ENCODE peak calls at places on chromosomes 16 and 17, in nine cellular contexts. K is sigmoid colon, V is A549, X is SK-N-SH, B is GM12878, L is stomach, S is HepG2, C is H1, O is K562. Q is an unnamed sample.

GRCh38 chr17:67772679-67773078 is 52.6 kb upstream of the BPTF start:
- DNase-seq in K (no peak), V (no peak), X (no peak), B (no peak), L (no peak), S (no peak), C (no peak), O (no peak), Q (no peak)

GRCh38 chr16:2257726-2258125 is 6.3 kb upstream of the ECI1 start:
- DNase-seq in K (no peak), V (no peak), X (no peak), B (no peak), L (no peak), S (no peak), C (no peak), O (no peak), Q (no peak)

GRCh38 chr16:16075463-16076399 is 126.3 kb downstream of the ABCC1 start:
- DNase-seq in K (peak; percentile 86), V (no peak), X (no peak), B (no peak), L (peak; percentile 46), S (no peak), C (no peak), O (no peak), Q (peak; percentile 59)

GRCh38 chr17:32382526-32383223 is 32.7 kb downstream of the ZNF207 start:
- DNase-seq in K (no peak), V (no peak), X (no peak), B (no peak), L (no peak), S (peak; percentile 18), C (no peak), O (no peak), Q (no peak)

GRCh38 chr16:87600246-87600645 is 2.1 kb upstream of the JPH3 start:
- DNase-seq in K (no peak), V (no peak), X (no peak), B (no peak), L (no peak), S (no peak), C (no peak), O (no peak), Q (no peak)

GRCh38 chr16:1533443-1533951 is at the start of gene TMEM204:
- DNase-seq in K (peak; percentile 95), V (no peak), X (peak; percentile 72), B (no peak), L (peak; percentile 38), S (no peak), C (no peak), O (no peak), Q (peak; percentile 49)

GRCh38 chr17:17798010-17798556 is 38.7 kb downstream of the SREBF1 start:
- DNase-seq in K (no peak), V (no peak), X (no peak), B (no peak), L (no peak), S (no peak), C (no peak), O (no peak), Q (no peak)

GRCh38 chr16:4811242-4811641 is 8.8 kb upstream of the ROGDI start:
- DNase-seq in K (no peak), V (no peak), X (no peak), B (no peak), L (no peak), S (no peak), C (no peak), O (no peak), Q (no peak)

GRCh38 chr16:66036775-66037715 is 329.4 kb upstream of the CDH5 start:
- DNase-seq in K (no peak), V (no peak), X (no peak), B (no peak), L (no peak), S (no peak), C (no peak), O (no peak), Q (peak; percentile 38)

GRCh38 chr16:65375651-65376050 is 253.8 kb upstream of the CDH11 start:
- DNase-seq in K (no peak), V (no peak), X (no peak), B (no peak), L (no peak), S (no peak), C (no peak), O (no peak), Q (no peak)

GRCh38 chr17:9002236-9002609 is 19.1 kb upstream of the NTN1 start:
- DNase-seq in K (no peak), V (no peak), X (no peak), B (no peak), L (no peak), S (no peak), C (no peak), O (no peak), Q (no peak)

GRCh38 chr16:75258807-75259141 is 7.3 kb upstream of the BCAR1 start:
- DNase-seq in K (no peak), V (no peak), X (peak; percentile 52), B (no peak), L (no peak), S (no peak), C (no peak), O (no peak), Q (no peak)

GRCh38 chr16:12340151-12340733 is 363.7 kb downstream of the SNX29 start:
- DNase-seq in K (no peak), V (peak; percentile 31), X (no peak), B (no peak), L (peak; percentile 41), S (peak; percentile 74), C (peak; percentile 72), O (peak; percentile 46), Q (no peak)

GRCh38 chr16:47278571-47278970 is 134.8 kb upstream of the NETO2 start:
- DNase-seq in K (no peak), V (no peak), X (peak; percentile 5), B (no peak), L (no peak), S (no peak), C (no peak), O (no peak), Q (no peak)

GRCh38 chr17:17545031-17545820 is 46.3 kb downstream of the PEMT start:
- DNase-seq in K (no peak), V (no peak), X (no peak), B (no peak), L (no peak), S (no peak), C (no peak), O (no peak), Q (peak; percentile 38)

GRCh38 chr17:41593306-41594095 is 6.8 kb upstream of the KRT14 start:
- DNase-seq in K (peak; percentile 43), V (no peak), X (no peak), B (no peak), L (no peak), S (no peak), C (no peak), O (no peak), Q (no peak)

GRCh38 chr17:66548158-66548557 is 245.7 kb downstream of the PRKCA start:
- DNase-seq in K (no peak), V (no peak), X (no peak), B (no peak), L (no peak), S (peak; percentile 23), C (no peak), O (no peak), Q (no peak)

DNA sequence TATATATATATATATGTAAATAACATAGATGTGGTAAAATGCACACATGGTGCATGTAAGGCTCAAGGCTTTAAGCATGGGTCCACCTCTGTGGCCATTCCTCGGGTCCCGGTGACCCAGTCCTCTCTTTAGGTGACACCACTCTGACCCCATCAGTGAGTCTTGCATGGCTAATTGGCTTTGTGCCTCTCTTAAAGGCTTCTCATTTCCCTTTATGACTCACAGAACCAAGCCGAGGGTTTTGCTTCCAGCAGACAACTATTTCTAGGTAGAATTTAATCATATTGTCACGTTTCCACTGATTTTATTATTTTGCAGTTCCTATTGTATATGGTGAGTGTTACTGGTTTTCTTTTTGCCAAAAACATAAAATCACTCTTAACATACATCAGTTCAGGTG is 59.7 kb downstream of the PLCG2 start:
- DNase-seq in K (no peak), V (no peak), X (no peak), B (peak; percentile 57), L (no peak), S (no peak), C (no peak), O (no peak), Q (no peak)
- TF ChIP-seq EP300 in K (no peak), V (no peak), X (no peak), B (peak; percentile 53), L (no peak), S (no peak), C (no peak), O (no peak), Q (no peak)

DNA sequence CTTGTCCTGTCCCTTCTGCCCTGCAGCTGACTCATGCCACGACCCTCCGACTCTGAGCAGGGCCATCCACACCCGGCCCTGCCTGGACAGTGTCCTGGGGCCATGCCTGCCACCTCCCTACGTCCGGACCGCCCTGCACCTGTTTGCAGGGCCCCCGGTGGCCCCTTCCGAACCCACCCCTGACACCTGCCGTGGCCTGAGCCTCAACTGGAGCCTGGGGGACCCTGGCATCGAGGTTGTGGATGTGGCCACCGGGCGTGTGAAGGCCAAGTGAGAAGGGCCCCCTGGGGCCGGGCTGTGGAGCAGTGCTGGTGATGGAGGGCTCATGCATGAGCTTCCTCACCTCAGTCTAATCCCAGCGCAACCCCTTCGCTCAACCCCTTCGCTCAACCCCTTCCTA is 5.1 kb downstream of the ADAD2 start:
- DNase-seq in K (no peak), V (no peak), X (no peak), B (no peak), L (no peak), S (no peak), C (no peak), O (no peak), Q (no peak)
- H3K4me3 ChIP-seq in K (no peak overlapping the region), V (no peak overlapping the region), X (no peak overlapping the region), B (no peak overlapping the region), L (no peak overlapping the region), S (no peak overlapping the region), C (no peak overlapping the region), O (no peak overlapping the region), Q (no peak overlapping the region)

DNA sequence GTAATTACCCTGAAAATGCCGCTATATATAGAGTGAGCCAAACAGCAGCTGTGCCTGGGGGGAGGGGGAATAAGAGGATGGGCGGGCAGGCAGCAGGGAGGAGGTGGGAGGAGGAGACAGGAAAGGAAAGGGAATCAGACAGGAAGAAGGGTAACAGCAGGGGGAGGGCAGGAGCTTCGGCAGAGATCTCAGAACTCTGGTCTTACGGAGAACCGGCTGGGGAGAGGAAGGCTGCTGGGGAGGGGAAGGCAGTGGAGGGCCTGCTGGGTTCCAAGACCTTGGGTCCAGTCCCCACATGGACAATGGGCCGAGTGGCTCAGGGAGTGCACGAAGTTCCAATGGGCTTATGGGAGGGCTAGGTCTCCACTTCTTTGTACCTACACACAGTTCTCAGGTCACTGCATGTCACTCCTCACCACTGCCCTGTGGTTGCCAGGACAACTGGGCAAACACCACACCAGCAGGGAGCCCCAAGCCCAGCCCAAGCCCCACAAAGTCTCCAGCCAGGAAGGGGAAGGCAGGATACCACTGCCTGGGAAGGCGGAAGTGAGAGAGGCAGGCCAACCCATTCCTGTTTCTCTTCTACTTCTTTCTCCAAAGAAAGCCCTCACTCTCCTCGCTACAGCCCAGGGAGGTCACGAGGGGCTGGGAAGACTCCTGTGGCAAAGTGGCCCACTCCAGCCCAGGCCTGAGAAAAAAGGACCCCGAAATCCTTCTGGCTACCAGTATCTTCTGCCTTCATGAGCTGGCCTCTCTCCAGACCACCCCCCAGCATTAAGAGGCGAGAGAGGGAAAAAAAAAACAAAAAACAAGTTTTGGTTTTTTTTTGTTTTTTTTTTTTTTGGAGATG is 25.3 kb downstream of the G6PC3 start:
- DNase-seq in K (peak; percentile 85), V (peak; percentile 88), X (peak; percentile 85), B (no peak), L (no peak), S (peak; percentile 94), C (peak; percentile 86), O (peak; percentile 86), Q (no peak)
- TF ChIP-seq EP300 in K (no peak), V (no peak), X (no peak), B (no peak), L (no peak), S (no peak), C (no peak), O (peak; percentile 52), Q (no peak)

GRCh38 chr17:82238562-82239201 is 9.8 kb downstream of the SLC16A3 start:
- DNase-seq in K (peak; percentile 94), V (no peak), X (no peak), B (no peak), L (peak; percentile 90), S (no peak), C (no peak), O (peak; percentile 85), Q (peak; percentile 59)
- H3K4me3 ChIP-seq in K (no peak overlapping the region), V (no peak overlapping the region), X (no peak overlapping the region), B (no peak overlapping the region), L (peak overlapping the region; percentile 25), S (no peak overlapping the region), C (no peak overlapping the region), O (peak overlapping the region; percentile 30), Q (no peak overlapping the region)

Q was measured in tibial nerve.